ENCODE peak calls at places on chromosomes 12 and 14, in four cellular contexts. K, L, V and U are unnamed samples.

GRCh38 chr12:28941248-28941647 is 207.8 kb upstream of the FAR2 start:
- DNase-seq in K (no peak), L (peak; percentile 38), V (peak; percentile 30), U (no peak)

GRCh38 chr14:69685217-69685616 is 73.8 kb downstream of the SUSD6 start:
- DNase-seq in V (peak; percentile 84), K (no peak), L (peak; percentile 51), U (no peak)

GRCh38 chr12:89775336-89776005 is 66.8 kb upstream of the ATP2B1 start:
- DNase-seq in V (peak; percentile 71), L (peak; percentile 32), K (no peak), U (no peak)

GRCh38 chr12:124484067-124484466 is 83.3 kb downstream of the NCOR2 start:
- DNase-seq in L (no peak), V (no peak), K (no peak), U (no peak)

GRCh38 chr12:91139264-91139663 is 28.0 kb upstream of the LUM start:
- DNase-seq in K (no peak), L (no peak), V (peak; percentile 17), U (no peak)

GRCh38 chr14:62179367-62180018 is 417.3 kb downstream of the SNAPC1 start:
- DNase-seq in V (peak; percentile 91), K (no peak), L (peak; percentile 83), U (peak; percentile 49)

GRCh38 chr12:6724409-6724797 is 557 bp downstream of the COPS7A start:
- DNase-seq in V (peak; percentile 16), L (no peak), K (peak; percentile 18), U (no peak)

GRCh38 chr14:28412076-28412475 is 354.5 kb upstream of the FOXG1 start:
- DNase-seq in K (no peak), V (no peak), L (no peak), U (no peak)

GRCh38 chr14:77722301-77722700 is 14.4 kb downstream of the SLIRP start:
- DNase-seq in V (no peak), L (no peak), K (no peak), U (no peak)

GRCh38 chr12:32863128-32863527 is 33.4 kb downstream of the PKP2 start:
- DNase-seq in L (no peak), K (no peak), V (no peak), U (no peak)

GRCh38 chr12:15933751-15934150 is 22.6 kb downstream of the DERA start:
- DNase-seq in K (no peak), L (peak; percentile 76), V (peak; percentile 35), U (no peak)

GRCh38 chr14:54695196-54695595 is 128.3 kb downstream of the SAMD4A start:
- DNase-seq in V (no peak), K (no peak), L (no peak), U (no peak)

GRCh38 chr12:122206111-122206881 is 2.8 kb downstream of the B3GNT4 start:
- DNase-seq in K (no peak), V (no peak), L (no peak), U (no peak)

GRCh38 chr12:89316705-89317139 is 35.6 kb downstream of the DUSP6 start:
- DNase-seq in V (no peak), L (no peak), K (no peak), U (no peak)

GRCh38 chr14:100540141-100540925 is 46.9 kb downstream of the BEGAIN start:
- DNase-seq in K (no peak), V (no peak), L (no peak), U (no peak)

GRCh38 chr12:48925218-48925871 is at the start of gene FKBP11:
- DNase-seq in K (peak; percentile 83), V (peak; percentile 26), L (peak; percentile 25), U (no peak)

GRCh38 chr12:49902399-49903350 is 1.0 kb downstream of the FAIM2 start:
- DNase-seq in K (no peak), L (no peak), V (no peak), U (no peak)

DNA sequence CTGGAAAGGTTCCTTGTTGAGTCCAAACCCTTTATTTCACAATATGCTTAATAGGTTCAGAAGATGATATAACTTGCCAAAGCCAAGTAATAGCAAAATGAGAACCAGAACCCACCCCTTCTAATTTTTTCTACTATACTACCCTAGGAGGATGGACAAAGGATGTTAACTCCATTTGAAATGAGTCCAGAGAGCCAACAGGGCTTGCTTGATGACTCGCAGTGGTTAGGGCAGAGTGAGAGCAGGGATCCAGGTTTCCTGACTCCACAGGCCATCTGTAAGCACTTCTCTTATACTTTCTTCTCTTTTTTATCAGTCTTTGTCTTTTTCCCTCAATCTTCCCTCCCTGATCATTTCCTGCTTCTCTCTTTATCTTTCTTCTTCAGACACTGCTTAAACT is 668.1 kb downstream of the MED13L start:
- DNase-seq in L (peak; percentile 32), V (peak; percentile 1), K (no peak), U (no peak)
- H3K4me3 ChIP-seq in L (no peak overlapping the region), V (no peak overlapping the region), K (no peak overlapping the region), U (no peak overlapping the region)

DNA sequence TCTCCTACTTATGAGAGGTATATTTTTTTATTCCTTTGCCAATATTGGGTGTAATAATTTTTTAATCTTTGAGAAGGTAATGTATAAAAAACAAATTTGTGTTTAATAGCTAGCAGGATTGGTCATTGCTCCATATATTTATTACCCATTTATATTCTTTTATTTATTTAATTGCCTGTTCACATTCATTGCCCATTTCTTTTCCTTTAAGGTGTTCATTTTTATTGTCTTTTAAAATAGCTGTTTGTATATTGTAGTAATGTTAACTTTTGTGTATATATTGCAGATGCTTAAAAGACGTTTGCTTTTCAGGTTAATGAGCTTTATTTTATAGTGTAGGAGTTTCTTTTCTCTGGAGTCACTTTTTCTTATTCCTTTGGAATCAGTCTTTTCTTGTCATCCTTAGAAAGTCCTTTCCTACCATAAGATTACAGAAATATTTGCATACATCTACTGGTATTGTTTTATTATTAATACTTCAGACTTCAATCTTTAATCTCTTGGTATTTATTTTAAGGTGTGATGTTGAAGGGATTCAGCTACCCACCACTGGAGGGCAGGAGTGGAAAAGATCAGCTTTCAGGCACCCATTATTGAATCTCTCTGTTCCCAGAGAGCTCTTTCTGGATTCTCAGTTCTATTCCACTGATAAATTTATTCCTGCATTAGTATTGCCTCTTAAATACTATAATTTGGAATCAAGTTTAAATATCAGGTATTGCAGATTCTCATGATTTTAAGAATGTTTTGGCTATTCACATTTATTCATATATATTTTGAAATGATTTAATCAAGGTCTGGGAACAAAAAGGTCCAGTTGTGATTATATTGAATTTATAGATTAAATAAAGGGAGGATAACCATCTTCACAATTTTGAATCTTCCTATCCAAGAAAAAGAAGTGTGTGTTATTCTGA is 17.3 kb downstream of the PPM1A start:
- DNase-seq in V (no peak), K (peak; percentile 22), L (no peak), U (no peak)
- TF ChIP-seq CTCF in V (peak; percentile 40), K (peak; percentile 75), L (peak; percentile 14), U (peak; percentile 57)

DNA sequence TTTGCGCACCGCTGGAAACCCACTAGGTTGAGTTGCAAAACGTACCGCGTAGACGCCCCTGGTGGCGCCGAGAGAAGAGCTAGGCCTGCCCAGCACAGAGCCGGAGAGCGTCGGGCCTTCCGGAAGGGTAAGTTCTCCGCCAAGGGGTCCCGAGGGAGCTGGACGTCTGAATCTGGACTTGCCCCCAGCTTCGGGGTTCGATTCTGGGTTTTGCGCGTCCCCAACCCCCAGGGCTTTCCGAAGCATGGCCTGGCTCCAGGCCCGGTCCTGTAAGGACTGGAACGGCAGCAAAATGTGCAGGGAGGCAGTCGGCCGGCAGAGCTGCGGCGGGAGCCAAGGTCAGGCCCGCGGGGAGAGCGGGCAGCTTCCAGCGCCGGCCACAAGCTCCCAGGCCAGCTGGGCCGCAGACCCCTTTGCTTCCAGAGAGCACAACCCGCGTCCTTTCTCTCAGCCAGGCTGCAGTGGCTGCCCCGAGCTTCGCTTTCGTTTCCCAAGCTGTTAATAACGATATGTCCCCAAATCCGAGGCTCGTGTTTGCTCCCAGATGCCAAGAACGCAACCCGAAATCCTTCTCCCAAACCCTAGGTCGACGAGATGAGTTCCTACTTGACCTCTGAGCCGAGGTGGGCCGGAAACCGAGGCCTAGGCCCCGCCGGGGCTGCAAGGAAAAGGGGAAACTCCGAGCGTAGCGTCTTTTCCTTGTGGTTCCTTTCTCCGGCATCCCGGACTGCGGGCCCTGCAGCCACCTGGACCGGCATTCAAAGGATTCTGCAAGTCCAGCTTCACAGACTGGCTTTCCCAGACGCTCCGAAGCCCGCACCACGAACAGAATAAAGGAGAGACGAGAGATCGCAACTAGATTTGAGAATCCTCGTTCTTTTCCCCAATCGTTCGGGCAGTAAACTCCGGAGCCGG is 3.2 kb upstream of the TBX5 start:
- DNase-seq in K (no peak), V (peak; percentile 79), L (no peak), U (no peak)
- H3K4me3 ChIP-seq in K (no peak overlapping the region), V (peak overlapping the region; percentile 97), L (no peak overlapping the region), U (no peak overlapping the region)

GRCh38 chr12:18805516-18806248 is 67.8 kb downstream of the CAPZA3 start:
- DNase-seq in L (no peak), K (no peak), V (no peak), U (no peak)
- TF ChIP-seq CTCF in L (no peak), K (no peak), V (no peak), U (peak; percentile 12)

GRCh38 chr12:73384592-73384991 is 1112.4 kb downstream of the TRHDE start:
- DNase-seq in V (no peak), L (no peak), K (no peak), U (no peak)

DNA sequence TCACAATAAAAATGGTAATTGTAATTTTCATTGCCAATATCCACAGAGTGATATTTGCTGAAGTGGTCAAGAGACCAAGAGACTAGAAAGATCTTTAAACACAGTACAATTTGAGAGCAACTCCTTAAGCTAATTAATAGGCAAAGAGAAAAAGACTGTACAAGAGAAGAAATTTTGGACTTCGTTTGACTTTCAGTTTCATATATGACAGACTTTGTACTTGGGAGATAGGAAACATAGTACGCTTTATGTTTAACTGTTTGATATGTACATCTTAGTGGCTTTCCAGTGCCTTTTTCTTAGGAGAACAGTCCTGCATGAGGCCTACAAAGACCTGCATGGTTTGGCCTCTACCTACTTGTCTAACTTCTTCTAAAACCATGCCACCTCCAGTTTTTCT is 1118.1 kb downstream of the TRHDE start:
- DNase-seq in L (no peak), K (no peak), V (no peak), U (no peak)
- H3K4me3 ChIP-seq in L (no peak overlapping the region), K (no peak overlapping the region), V (no peak overlapping the region), U (no peak overlapping the region)

DNA sequence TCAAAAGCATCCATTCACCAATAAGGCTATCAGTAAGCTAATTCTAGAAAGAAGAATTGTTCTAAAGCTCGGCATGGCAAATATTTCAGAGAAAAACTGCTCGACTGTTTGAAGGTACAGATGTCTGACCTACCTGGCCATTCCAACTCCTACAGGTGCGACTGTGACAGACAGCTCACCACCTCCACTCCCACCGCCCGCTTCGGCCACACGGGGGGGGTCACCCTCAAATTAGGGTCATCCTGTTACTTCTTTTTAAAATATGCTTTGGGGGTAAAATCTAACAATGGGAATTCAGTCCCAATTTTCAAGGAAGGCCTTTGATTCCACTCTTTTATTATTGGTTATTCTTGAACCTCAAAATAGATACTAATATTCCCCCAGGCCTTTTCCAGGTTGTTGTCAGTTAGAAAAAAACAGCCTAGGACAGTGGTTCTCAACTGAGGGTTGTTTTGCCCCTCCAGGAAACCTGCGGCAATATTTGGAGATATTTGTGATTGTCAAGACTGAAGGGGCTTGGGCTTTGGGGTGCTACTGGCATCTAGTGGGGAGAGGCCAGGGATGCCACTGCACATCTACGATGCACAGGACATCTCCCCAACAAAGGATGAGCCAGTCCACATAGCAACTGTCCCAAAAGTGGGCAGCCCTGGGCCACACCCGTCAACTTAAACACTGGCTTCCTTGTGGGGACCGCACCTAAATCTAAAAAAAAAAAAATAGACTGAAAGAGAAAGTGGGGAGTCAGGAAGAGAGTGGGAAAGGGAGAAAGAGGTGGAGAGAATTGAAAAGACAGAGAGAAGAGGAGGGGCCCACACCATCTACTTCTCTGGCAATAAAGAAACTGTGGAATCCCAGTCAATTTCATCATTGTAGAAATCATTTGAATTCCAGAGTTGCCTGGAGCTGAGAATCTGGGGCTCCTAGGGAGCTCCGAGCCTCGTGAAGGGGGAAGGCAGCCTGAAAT is 81.0 kb downstream of the BCL11B start:
- DNase-seq in K (peak; percentile 51), V (no peak), L (no peak), U (no peak)
- TF ChIP-seq CTCF in K (peak; percentile 39), V (no peak), L (no peak), U (no peak)